ENCODE peak calls at places on chromosomes 2 and 18, in nine cellular contexts. One of them, this sample, is unnamed.
A peak's percentile ranks its signal among the peaks of the same experiment; 100 is the strongest.

GRCh38 chr2:190882831-190883582 is 2.4 kb downstream of the GLS start:
- DNase-seq in body of pancreas: no peak
- DNase-seq in stimulated activated naive CD4-positive, alpha-beta T cell: peak; percentile 10
- DNase-seq in amygdala: no peak
- DNase-seq in SW 1271: peak; percentile 43
- DNase-seq in hepatic stellate cell: no peak
- DNase-seq in NCI-H82: peak; percentile 91
- DNase-seq in HEK293T: no peak
- DNase-seq in activated T-cell treated with anti-CD3 and anti-CD28 coated beads for 48 hours: no peak
- DNase-seq in this sample: no peak

GRCh38 chr18:31134988-31135529 is 27.6 kb downstream of the DSC1 start:
- DNase-seq in body of pancreas: no peak
- DNase-seq in stimulated activated naive CD4-positive, alpha-beta T cell: no peak
- DNase-seq in amygdala: no peak
- DNase-seq in SW 1271: no peak
- DNase-seq in hepatic stellate cell: no peak
- DNase-seq in NCI-H82: no peak
- DNase-seq in HEK293T: no peak
- DNase-seq in activated T-cell treated with anti-CD3 and anti-CD28 coated beads for 48 hours: no peak
- DNase-seq in this sample: no peak

GRCh38 chr2:85988210-85988913 is 99.6 kb upstream of the ST3GAL5 start:
- DNase-seq in body of pancreas: no peak
- DNase-seq in stimulated activated naive CD4-positive, alpha-beta T cell: no peak
- DNase-seq in amygdala: no peak
- DNase-seq in SW 1271: no peak
- DNase-seq in hepatic stellate cell: no peak
- DNase-seq in NCI-H82: no peak
- DNase-seq in HEK293T: no peak
- DNase-seq in activated T-cell treated with anti-CD3 and anti-CD28 coated beads for 48 hours: no peak
- DNase-seq in this sample: no peak

GRCh38 chr2:3787768-3788167 is 84.4 kb downstream of the DCDC2C start:
- DNase-seq in body of pancreas: no peak
- DNase-seq in stimulated activated naive CD4-positive, alpha-beta T cell: no peak
- DNase-seq in amygdala: no peak
- DNase-seq in SW 1271: no peak
- DNase-seq in hepatic stellate cell: no peak
- DNase-seq in NCI-H82: no peak
- DNase-seq in HEK293T: no peak
- DNase-seq in activated T-cell treated with anti-CD3 and anti-CD28 coated beads for 48 hours: no peak
- DNase-seq in this sample: no peak

GRCh38 chr2:55168221-55169154 is 63.6 kb downstream of the CLHC1 start:
- DNase-seq in body of pancreas: peak; percentile 62
- DNase-seq in stimulated activated naive CD4-positive, alpha-beta T cell: peak; percentile 51
- DNase-seq in amygdala: peak; percentile 65
- DNase-seq in SW 1271: peak; percentile 70
- DNase-seq in hepatic stellate cell: no peak
- DNase-seq in NCI-H82: peak; percentile 78
- DNase-seq in HEK293T: peak; percentile 54
- DNase-seq in activated T-cell treated with anti-CD3 and anti-CD28 coated beads for 48 hours: no peak
- DNase-seq in this sample: no peak

GRCh38 chr2:45825001-45825651 is 173.7 kb downstream of the PRKCE start:
- DNase-seq in body of pancreas: no peak
- DNase-seq in stimulated activated naive CD4-positive, alpha-beta T cell: peak; percentile 16
- DNase-seq in amygdala: no peak
- DNase-seq in SW 1271: no peak
- DNase-seq in hepatic stellate cell: no peak
- DNase-seq in NCI-H82: peak; percentile 37
- DNase-seq in HEK293T: no peak
- DNase-seq in activated T-cell treated with anti-CD3 and anti-CD28 coated beads for 48 hours: no peak
- DNase-seq in this sample: no peak

GRCh38 chr2:216635171-216635570 is 2.0 kb downstream of the IGFBP2 start:
- DNase-seq in body of pancreas: no peak
- DNase-seq in stimulated activated naive CD4-positive, alpha-beta T cell: no peak
- DNase-seq in amygdala: no peak
- DNase-seq in SW 1271: no peak
- DNase-seq in hepatic stellate cell: no peak
- DNase-seq in NCI-H82: peak; percentile 76
- DNase-seq in HEK293T: no peak
- DNase-seq in activated T-cell treated with anti-CD3 and anti-CD28 coated beads for 48 hours: no peak
- DNase-seq in this sample: no peak

GRCh38 chr2:30224147-30224546 is 7.2 kb upstream of the LBH start:
- DNase-seq in body of pancreas: no peak
- DNase-seq in stimulated activated naive CD4-positive, alpha-beta T cell: no peak
- DNase-seq in amygdala: no peak
- DNase-seq in SW 1271: no peak
- DNase-seq in hepatic stellate cell: no peak
- DNase-seq in NCI-H82: no peak
- DNase-seq in HEK293T: no peak
- DNase-seq in activated T-cell treated with anti-CD3 and anti-CD28 coated beads for 48 hours: no peak
- DNase-seq in this sample: no peak

GRCh38 chr2:85468704-85469349 is 50.3 kb downstream of the SH2D6 start:
- DNase-seq in body of pancreas: peak; percentile 81
- DNase-seq in stimulated activated naive CD4-positive, alpha-beta T cell: no peak
- DNase-seq in amygdala: no peak
- DNase-seq in SW 1271: no peak
- DNase-seq in hepatic stellate cell: no peak
- DNase-seq in NCI-H82: peak; percentile 28
- DNase-seq in HEK293T: no peak
- DNase-seq in activated T-cell treated with anti-CD3 and anti-CD28 coated beads for 48 hours: no peak
- DNase-seq in this sample: no peak

GRCh38 chr2:129255610-129256313 is 723.7 kb upstream of the RAB6C start:
- DNase-seq in body of pancreas: no peak
- DNase-seq in stimulated activated naive CD4-positive, alpha-beta T cell: no peak
- DNase-seq in amygdala: no peak
- DNase-seq in SW 1271: no peak
- DNase-seq in hepatic stellate cell: no peak
- DNase-seq in NCI-H82: no peak
- DNase-seq in HEK293T: no peak
- DNase-seq in activated T-cell treated with anti-CD3 and anti-CD28 coated beads for 48 hours: no peak
- DNase-seq in this sample: no peak

GRCh38 chr2:157497603-157498314 is 53.9 kb upstream of the CYTIP start:
- DNase-seq in body of pancreas: no peak
- DNase-seq in stimulated activated naive CD4-positive, alpha-beta T cell: peak; percentile 41
- DNase-seq in amygdala: no peak
- DNase-seq in SW 1271: peak; percentile 43
- DNase-seq in hepatic stellate cell: peak; percentile 15
- DNase-seq in NCI-H82: peak; percentile 77
- DNase-seq in HEK293T: peak; percentile 46
- DNase-seq in activated T-cell treated with anti-CD3 and anti-CD28 coated beads for 48 hours: no peak
- DNase-seq in this sample: no peak

GRCh38 chr2:196275646-196276352 is 104.4 kb upstream of the STK17B start:
- DNase-seq in body of pancreas: no peak
- DNase-seq in stimulated activated naive CD4-positive, alpha-beta T cell: peak; percentile 16
- DNase-seq in amygdala: no peak
- DNase-seq in SW 1271: no peak
- DNase-seq in hepatic stellate cell: no peak
- DNase-seq in NCI-H82: no peak
- DNase-seq in HEK293T: no peak
- DNase-seq in activated T-cell treated with anti-CD3 and anti-CD28 coated beads for 48 hours: no peak
- DNase-seq in this sample: no peak

GRCh38 chr2:201854841-201855240 is 48.5 kb downstream of the CDK15 start:
- DNase-seq in body of pancreas: no peak
- DNase-seq in stimulated activated naive CD4-positive, alpha-beta T cell: no peak
- DNase-seq in amygdala: no peak
- DNase-seq in SW 1271: peak; percentile 48
- DNase-seq in hepatic stellate cell: peak; percentile 21
- DNase-seq in NCI-H82: no peak
- DNase-seq in HEK293T: no peak
- DNase-seq in activated T-cell treated with anti-CD3 and anti-CD28 coated beads for 48 hours: no peak
- DNase-seq in this sample: no peak

GRCh38 chr2:200239216-200239615 is 67.3 kb upstream of the SPATS2L start:
- DNase-seq in body of pancreas: no peak
- DNase-seq in stimulated activated naive CD4-positive, alpha-beta T cell: no peak
- DNase-seq in amygdala: no peak
- DNase-seq in SW 1271: no peak
- DNase-seq in hepatic stellate cell: no peak
- DNase-seq in NCI-H82: no peak
- DNase-seq in HEK293T: peak; percentile 16
- DNase-seq in activated T-cell treated with anti-CD3 and anti-CD28 coated beads for 48 hours: no peak
- DNase-seq in this sample: no peak

GRCh38 chr2:3168230-3168891 is 209.3 kb downstream of the EIPR1 start:
- DNase-seq in body of pancreas: no peak
- DNase-seq in stimulated activated naive CD4-positive, alpha-beta T cell: no peak
- DNase-seq in amygdala: no peak
- DNase-seq in SW 1271: no peak
- DNase-seq in hepatic stellate cell: peak; percentile 66
- DNase-seq in NCI-H82: no peak
- DNase-seq in HEK293T: no peak
- DNase-seq in activated T-cell treated with anti-CD3 and anti-CD28 coated beads for 48 hours: no peak
- DNase-seq in this sample: no peak

GRCh38 chr2:66434679-66435548 is at the start of gene MEIS1:
- DNase-seq in body of pancreas: peak; percentile 96
- DNase-seq in stimulated activated naive CD4-positive, alpha-beta T cell: no peak
- DNase-seq in amygdala: peak; percentile 89
- DNase-seq in SW 1271: peak; percentile 92
- DNase-seq in hepatic stellate cell: peak; percentile 94
- DNase-seq in NCI-H82: peak; percentile 97
- DNase-seq in HEK293T: peak; percentile 76
- DNase-seq in activated T-cell treated with anti-CD3 and anti-CD28 coated beads for 48 hours: no peak
- DNase-seq in this sample: peak; percentile 89

GRCh38 chr2:118878531-118879149 is 31.2 kb upstream of the EN1 start:
- DNase-seq in body of pancreas: no peak
- DNase-seq in stimulated activated naive CD4-positive, alpha-beta T cell: no peak
- DNase-seq in amygdala: no peak
- DNase-seq in SW 1271: no peak
- DNase-seq in hepatic stellate cell: no peak
- DNase-seq in NCI-H82: no peak
- DNase-seq in HEK293T: no peak
- DNase-seq in activated T-cell treated with anti-CD3 and anti-CD28 coated beads for 48 hours: no peak
- DNase-seq in this sample: no peak

GRCh38 chr2:7517122-7517487 is 599.9 kb downstream of the RNF144A start:
- DNase-seq in body of pancreas: no peak
- DNase-seq in stimulated activated naive CD4-positive, alpha-beta T cell: peak; percentile 51
- DNase-seq in amygdala: no peak
- DNase-seq in SW 1271: no peak
- DNase-seq in hepatic stellate cell: no peak
- DNase-seq in NCI-H82: no peak
- DNase-seq in HEK293T: no peak
- DNase-seq in activated T-cell treated with anti-CD3 and anti-CD28 coated beads for 48 hours: no peak
- DNase-seq in this sample: no peak

GRCh38 chr2:180001726-180002125 is 5.4 kb downstream of the CWC22 start:
- DNase-seq in body of pancreas: no peak
- DNase-seq in stimulated activated naive CD4-positive, alpha-beta T cell: no peak
- DNase-seq in amygdala: no peak
- DNase-seq in SW 1271: no peak
- DNase-seq in hepatic stellate cell: no peak
- DNase-seq in NCI-H82: no peak
- DNase-seq in HEK293T: no peak
- DNase-seq in activated T-cell treated with anti-CD3 and anti-CD28 coated beads for 48 hours: no peak
- DNase-seq in this sample: no peak

GRCh38 chr2:69958480-69958879 is 3.0 kb downstream of the ASPRV1 start:
- DNase-seq in body of pancreas: no peak
- DNase-seq in stimulated activated naive CD4-positive, alpha-beta T cell: no peak
- DNase-seq in amygdala: no peak
- DNase-seq in SW 1271: no peak
- DNase-seq in hepatic stellate cell: no peak
- DNase-seq in NCI-H82: no peak
- DNase-seq in HEK293T: no peak
- DNase-seq in activated T-cell treated with anti-CD3 and anti-CD28 coated beads for 48 hours: no peak
- DNase-seq in this sample: no peak

GRCh38 chr2:132936261-132936660 is 266.3 kb upstream of the LYPD1 start:
- DNase-seq in body of pancreas: no peak
- DNase-seq in stimulated activated naive CD4-positive, alpha-beta T cell: no peak
- DNase-seq in amygdala: no peak
- DNase-seq in SW 1271: no peak
- DNase-seq in hepatic stellate cell: peak; percentile 12
- DNase-seq in NCI-H82: no peak
- DNase-seq in HEK293T: no peak
- DNase-seq in activated T-cell treated with anti-CD3 and anti-CD28 coated beads for 48 hours: no peak
- DNase-seq in this sample: no peak